ENCODE peak calls at places on chromosomes 13 and 19, in six cellular contexts. One of them, this sample, is unnamed.

GRCh38 chr19:50861025-50861424 is 6.3 kb downstream of the KLK3 start:
- DNase-seq in GM06990: no peak
- DNase-seq in T-helper 9 cell: no peak
- DNase-seq in AG10803: no peak
- DNase-seq in fibroblast of lung: no peak
- DNase-seq in erythroblast: no peak
- DNase-seq in this sample: no peak

GRCh38 chr13:51330741-51331140 is 8.8 kb upstream of the SERPINE3 start:
- DNase-seq in GM06990: no peak
- DNase-seq in T-helper 9 cell: no peak
- DNase-seq in AG10803: peak
- DNase-seq in fibroblast of lung: peak
- DNase-seq in erythroblast: no peak
- DNase-seq in this sample: no peak

GRCh38 chr13:45339867-45340266 is 1.1 kb downstream of the TPT1 start:
- DNase-seq in GM06990: no peak
- DNase-seq in T-helper 9 cell: no peak
- DNase-seq in AG10803: no peak
- DNase-seq in fibroblast of lung: no peak
- DNase-seq in erythroblast: no peak
- DNase-seq in this sample: peak

GRCh38 chr19:1943661-1944087 is 2.7 kb downstream of the CSNK1G2 start:
- DNase-seq in GM06990: no peak
- DNase-seq in T-helper 9 cell: no peak
- DNase-seq in AG10803: no peak
- DNase-seq in fibroblast of lung: no peak
- DNase-seq in erythroblast: no peak
- DNase-seq in this sample: no peak

GRCh38 chr19:46714523-46715106 is 2.3 kb downstream of the PRKD2 start:
- DNase-seq in GM06990: peak
- DNase-seq in T-helper 9 cell: no peak
- DNase-seq in AG10803: no peak
- DNase-seq in fibroblast of lung: no peak
- DNase-seq in erythroblast: no peak
- DNase-seq in this sample: peak

GRCh38 chr19:48413879-48414623 is 20.6 kb downstream of the GRIN2D start:
- DNase-seq in GM06990: no peak
- DNase-seq in T-helper 9 cell: no peak
- DNase-seq in AG10803: peak
- DNase-seq in fibroblast of lung: peak
- DNase-seq in erythroblast: no peak
- DNase-seq in this sample: no peak

GRCh38 chr13:33194820-33195692 is 90.5 kb downstream of the STARD13 start:
- DNase-seq in GM06990: peak
- DNase-seq in T-helper 9 cell: no peak
- DNase-seq in AG10803: peak
- DNase-seq in fibroblast of lung: peak
- DNase-seq in erythroblast: no peak
- DNase-seq in this sample: no peak

GRCh38 chr19:35342430-35342829 is 5.3 kb upstream of the FFAR1 start:
- DNase-seq in GM06990: no peak
- DNase-seq in T-helper 9 cell: no peak
- DNase-seq in AG10803: no peak
- DNase-seq in fibroblast of lung: no peak
- DNase-seq in erythroblast: no peak
- DNase-seq in this sample: no peak

GRCh38 chr13:44243198-44243852 is 130.3 kb upstream of the SERP2 start:
- DNase-seq in GM06990: peak
- DNase-seq in T-helper 9 cell: no peak
- DNase-seq in AG10803: peak
- DNase-seq in fibroblast of lung: peak
- DNase-seq in erythroblast: peak
- DNase-seq in this sample: peak

GRCh38 chr13:32695602-32696250 is 109.5 kb downstream of the PDS5B start:
- DNase-seq in GM06990: no peak
- DNase-seq in T-helper 9 cell: no peak
- DNase-seq in AG10803: no peak
- DNase-seq in fibroblast of lung: peak
- DNase-seq in erythroblast: no peak
- DNase-seq in this sample: no peak

GRCh38 chr19:31214086-31214485 is 135.2 kb downstream of the TSHZ3 start:
- DNase-seq in GM06990: no peak
- DNase-seq in T-helper 9 cell: peak
- DNase-seq in AG10803: peak
- DNase-seq in fibroblast of lung: peak
- DNase-seq in erythroblast: no peak
- DNase-seq in this sample: peak

GRCh38 chr19:17180997-17181702 is 34.0 kb upstream of the USE1 start:
- DNase-seq in GM06990: no peak
- DNase-seq in T-helper 9 cell: no peak
- DNase-seq in AG10803: no peak
- DNase-seq in fibroblast of lung: no peak
- DNase-seq in erythroblast: no peak
- DNase-seq in this sample: no peak

GRCh38 chr19:50795665-50796073 is 5.5 kb downstream of the ACP4 start:
- DNase-seq in GM06990: peak
- DNase-seq in T-helper 9 cell: no peak
- DNase-seq in AG10803: no peak
- DNase-seq in fibroblast of lung: no peak
- DNase-seq in erythroblast: no peak
- DNase-seq in this sample: no peak

GRCh38 chr19:28305513-28305912 is 907.4 kb downstream of the UQCRFS1 start:
- DNase-seq in GM06990: no peak
- DNase-seq in T-helper 9 cell: no peak
- DNase-seq in AG10803: no peak
- DNase-seq in fibroblast of lung: no peak
- DNase-seq in erythroblast: no peak
- DNase-seq in this sample: no peak

GRCh38 chr19:47315125-47315821 is 5.6 kb downstream of the C5AR1 start:
- DNase-seq in GM06990: no peak
- DNase-seq in T-helper 9 cell: no peak
- DNase-seq in AG10803: peak
- DNase-seq in fibroblast of lung: peak
- DNase-seq in erythroblast: peak
- DNase-seq in this sample: peak

GRCh38 chr19:46030861-46031550 is 8.2 kb upstream of the PGLYRP1 start:
- DNase-seq in GM06990: no peak
- DNase-seq in T-helper 9 cell: no peak
- DNase-seq in AG10803: no peak
- DNase-seq in fibroblast of lung: no peak
- DNase-seq in erythroblast: no peak
- DNase-seq in this sample: no peak

GRCh38 chr19:46661020-46661731 is at the start of gene DACT3:
- DNase-seq in GM06990: peak
- DNase-seq in T-helper 9 cell: peak
- DNase-seq in AG10803: peak
- DNase-seq in fibroblast of lung: peak
- DNase-seq in erythroblast: peak
- DNase-seq in this sample: peak

GRCh38 chr13:49877629-49878218 is 58.4 kb downstream of the SPRYD7 start:
- DNase-seq in GM06990: no peak
- DNase-seq in T-helper 9 cell: no peak
- DNase-seq in AG10803: no peak
- DNase-seq in fibroblast of lung: peak
- DNase-seq in erythroblast: peak
- DNase-seq in this sample: no peak

GRCh38 chr19:2311093-2311492 is 3.1 kb upstream of the LINGO3 start:
- DNase-seq in GM06990: no peak
- DNase-seq in T-helper 9 cell: no peak
- DNase-seq in AG10803: no peak
- DNase-seq in fibroblast of lung: no peak
- DNase-seq in erythroblast: no peak
- DNase-seq in this sample: no peak

GRCh38 chr13:98279473-98280175 is 102.6 kb upstream of the RNF113B start:
- DNase-seq in GM06990: peak
- DNase-seq in T-helper 9 cell: no peak
- DNase-seq in AG10803: no peak
- DNase-seq in fibroblast of lung: no peak
- DNase-seq in erythroblast: no peak
- DNase-seq in this sample: no peak

This sample was measured in T-cell.